ENCODE peak calls at places on chromosome 16, in seven cellular contexts. N is ascending aorta, X is neural progenitor cell, O is fibroblast of mammary gland, S is kidney epithelial cell, G is right atrium auricular region, D is RWPE2. Y is an unnamed sample.

GRCh38 chr16:31528726-31529397 is 1.2 kb downstream of the AHSP start:
- DNase-seq in N (no peak), X (no peak), O (no peak), S (no peak), G (no peak), D (no peak), Y (no peak)

GRCh38 chr16:4345439-4346204 is 5.5 kb downstream of the PAM16 start:
- DNase-seq in N (no peak), X (no peak), O (no peak), S (no peak), G (no peak), D (no peak), Y (peak; percentile 30)

GRCh38 chr16:8621221-8621571 is 302 bp upstream of the METTL22 start:
- DNase-seq in N (no peak), X (no peak), O (no peak), S (no peak), G (no peak), D (no peak), Y (no peak)

GRCh38 chr16:50335198-50335958 is 33.4 kb downstream of the BRD7 start:
- DNase-seq in N (no peak), X (no peak), O (peak; percentile 24), S (no peak), G (no peak), D (no peak), Y (no peak)

GRCh38 chr16:64083428-64084129 is 1038.3 kb downstream of the CDH11 start:
- DNase-seq in N (no peak), X (no peak), O (no peak), S (no peak), G (no peak), D (no peak), Y (no peak)

GRCh38 chr16:88472637-88473205 is 19.6 kb downstream of the ZFPM1 start:
- DNase-seq in N (no peak), X (no peak), O (peak; percentile 42), S (no peak), G (no peak), D (no peak), Y (no peak)

GRCh38 chr16:89315791-89316581 is 98.5 kb downstream of the ZNF778 start:
- DNase-seq in N (no peak), X (no peak), O (peak; percentile 90), S (peak; percentile 69), G (peak; percentile 69), D (peak; percentile 85), Y (peak; percentile 83)

GRCh38 chr16:58461640-58462039 is 38.3 kb upstream of the NDRG4 start:
- DNase-seq in N (no peak), X (no peak), O (no peak), S (no peak), G (no peak), D (no peak), Y (no peak)

GRCh38 chr16:83272201-83272600 is 535.6 kb upstream of the HSBP1 start:
- DNase-seq in N (no peak), X (no peak), O (no peak), S (no peak), G (no peak), D (no peak), Y (no peak)

GRCh38 chr16:50442221-50442620 is 73.4 kb upstream of the BRD7 start:
- DNase-seq in N (no peak), X (no peak), O (no peak), S (no peak), G (no peak), D (no peak), Y (no peak)

GRCh38 chr16:85777583-85778310 is 21.6 kb downstream of the EMC8 start:
- DNase-seq in N (no peak), X (no peak), O (peak; percentile 16), S (peak; percentile 12), G (no peak), D (no peak), Y (peak; percentile 66)

GRCh38 chr16:85924675-85925074 is 25.7 kb downstream of the IRF8 start:
- DNase-seq in N (no peak), X (no peak), O (peak; percentile 31), S (no peak), G (no peak), D (no peak), Y (peak; percentile 31)

GRCh38 chr16:46972971-46973456 is 460 bp downstream of the DNAJA2 start:
- DNase-seq in N (no peak), X (peak; percentile 67), O (peak; percentile 12), S (no peak), G (peak; percentile 59), D (no peak), Y (no peak)

GRCh38 chr16:8679156-8679555 is 4.7 kb downstream of the ABAT start:
- DNase-seq in N (no peak), X (no peak), O (no peak), S (no peak), G (no peak), D (no peak), Y (no peak)

GRCh38 chr16:60945225-60945624 is 1091.0 kb downstream of the CDH8 start:
- DNase-seq in N (no peak), X (peak; percentile 79), O (peak; percentile 0), S (no peak), G (no peak), D (no peak), Y (no peak)

GRCh38 chr16:89007371-89008249 is 30.6 kb upstream of the CBFA2T3 start:
- DNase-seq in N (no peak), X (no peak), O (no peak), S (no peak), G (no peak), D (peak; percentile 35), Y (no peak)

GRCh38 chr16:9081843-9082242 is 9.6 kb upstream of the HAPSTR1 start:
- DNase-seq in N (no peak), X (no peak), O (no peak), S (no peak), G (no peak), D (no peak), Y (no peak)

DNA sequence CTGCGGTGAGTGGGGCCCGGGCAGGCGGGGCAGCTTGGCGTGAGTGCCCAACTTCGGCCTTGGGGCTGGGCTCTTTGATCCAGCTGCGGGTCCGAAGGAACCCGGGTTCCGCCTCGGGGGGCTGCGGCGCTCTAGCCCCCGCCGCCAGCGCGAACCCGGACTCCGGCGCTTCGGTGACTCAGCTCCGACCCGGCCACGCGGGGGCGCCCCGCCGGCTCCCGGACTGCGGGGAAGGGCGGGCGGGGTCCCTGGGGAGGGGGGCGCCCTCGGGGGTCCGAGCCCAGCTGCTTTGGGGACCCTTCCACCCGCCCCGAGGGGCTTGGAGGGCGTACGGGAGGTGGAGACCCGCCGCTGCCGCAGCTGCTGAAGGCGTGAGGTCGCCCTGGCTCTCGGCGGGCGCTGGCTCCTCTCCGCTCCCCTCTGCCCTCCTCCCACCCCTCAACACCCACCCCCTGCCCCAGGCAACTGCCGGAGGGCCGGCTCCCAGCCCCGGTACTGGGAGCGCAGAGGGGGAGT is 461 bp downstream of the CPNE2 start:
- DNase-seq in N (no peak), X (peak; percentile 66), O (no peak), S (no peak), G (no peak), D (no peak), Y (no peak)
- TF ChIP-seq CTCF in N (peak; percentile 60), X (peak; percentile 72), O (no peak), S (peak; percentile 14), G (peak; percentile 80), D (peak; percentile 94), Y (peak; percentile 73)

DNA sequence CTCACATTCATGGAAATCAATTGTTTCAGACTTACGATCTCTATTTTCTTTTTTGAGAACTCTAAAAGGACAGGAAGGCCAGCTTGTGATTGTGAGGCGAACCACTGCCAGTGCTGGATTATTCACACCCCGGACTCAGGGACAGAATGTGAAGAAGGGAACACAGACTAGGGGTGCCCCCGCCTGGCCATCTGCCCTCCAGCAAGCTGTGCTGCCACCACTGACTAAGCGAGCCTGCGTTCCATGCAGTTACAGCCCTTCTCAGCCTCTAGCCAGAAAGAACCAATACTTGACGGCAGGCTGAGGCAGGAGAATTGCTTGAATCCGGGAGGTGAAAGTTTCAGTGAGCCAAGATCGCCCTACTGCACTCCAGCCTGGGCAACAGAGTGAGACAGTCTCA is 2.8 kb downstream of the HAGH start:
- DNase-seq in N (no peak), X (peak; percentile 72), O (peak; percentile 35), S (no peak), G (no peak), D (peak; percentile 75), Y (peak; percentile 51)
- TF ChIP-seq CTCF in N (no peak), X (peak; percentile 49), O (no peak), S (peak; percentile 60), G (no peak), D (peak; percentile 61), Y (no peak)

DNA sequence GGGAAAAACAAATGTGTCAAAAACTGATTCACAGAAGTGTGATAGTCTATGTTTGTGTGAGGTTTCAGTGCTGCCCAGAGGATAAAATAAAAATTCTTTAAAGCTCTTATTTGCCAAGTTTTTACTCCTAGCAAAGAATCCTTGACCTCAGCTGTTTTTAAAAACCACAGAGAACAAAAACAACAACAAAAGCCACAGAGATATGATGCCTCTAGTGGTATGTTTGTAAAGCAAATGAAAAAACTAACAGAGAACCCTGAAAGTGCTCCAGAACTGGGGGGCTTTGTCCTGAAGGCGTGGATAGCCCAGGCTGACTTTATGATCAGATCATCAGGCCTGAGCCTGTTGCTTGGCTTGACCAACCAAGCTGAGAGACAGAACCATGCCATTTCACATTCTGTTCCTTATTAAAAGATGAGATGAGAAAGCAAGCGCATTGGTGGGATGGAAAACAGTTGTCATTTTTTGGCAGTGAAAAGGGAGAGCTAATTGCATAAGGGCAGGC is 411.1 kb downstream of the CPPED1 start:
- DNase-seq in N (no peak), X (no peak), O (peak; percentile 53), S (no peak), G (no peak), D (no peak), Y (no peak)
- TF ChIP-seq CTCF in N (no peak), X (no peak), O (peak; percentile 37), S (no peak), G (no peak), D (no peak), Y (no peak)

GRCh38 chr16:80705596-80705995 is 98.8 kb downstream of the CDYL2 start:
- DNase-seq in N (no peak), X (no peak), O (no peak), S (no peak), G (no peak), D (no peak), Y (no peak)
- TF ChIP-seq CTCF in N (no peak), X (no peak), O (no peak), S (no peak), G (no peak), D (no peak), Y (no peak)

GRCh38 chr16:74563828-74564263 is 43.1 kb downstream of the GLG1 start:
- DNase-seq in N (no peak), X (no peak), O (peak; percentile 62), S (peak; percentile 42), G (peak; percentile 63), D (no peak), Y (peak; percentile 83)
- TF ChIP-seq CTCF in N (no peak), X (no peak), O (no peak), S (no peak), G (no peak), D (no peak), Y (no peak)

GRCh38 chr16:1707193-1707790 is 1.3 kb downstream of the MAPK8IP3 start:
- DNase-seq in N (no peak), X (peak; percentile 48), O (no peak), S (no peak), G (no peak), D (no peak), Y (peak; percentile 43)
- TF ChIP-seq CTCF in N (no peak), X (no peak), O (no peak), S (no peak), G (no peak), D (no peak), Y (no peak)

GRCh38 chr16:12793120-12793889 is 10.4 kb downstream of the CPPED1 start:
- DNase-seq in N (no peak), X (peak; percentile 24), O (no peak), S (no peak), G (no peak), D (no peak), Y (no peak)
- TF ChIP-seq CTCF in N (no peak), X (peak; percentile 37), O (no peak), S (no peak), G (no peak), D (no peak), Y (no peak)

Y was measured in MCF 10A.